ENCODE peak calls at places on chromosomes 1 and 21, in four cellular contexts. D is midbrain, K is RPMI8226, V is PC-3. A is an unnamed sample.

GRCh38 chr1:3003039-3003940 is 18.0 kb upstream of the ACTRT2 start:
- DNase-seq in D (no peak), K (no peak), V (no peak), A (no peak)

GRCh38 chr1:246488674-246489073 is 18.4 kb downstream of the SMYD3 start:
- DNase-seq in D (no peak), K (no peak), V (peak), A (no peak)

GRCh38 chr21:36127250-36127904 is 7.5 kb upstream of the CBR3 start:
- DNase-seq in D (no peak), K (no peak), V (no peak), A (no peak)

GRCh38 chr1:108048311-108049082 is 83.5 kb upstream of the VAV3 start:
- DNase-seq in D (no peak), K (no peak), V (no peak), A (no peak)

GRCh38 chr1:17544951-17545350 is 5.5 kb downstream of the ARHGEF10L start:
- DNase-seq in D (no peak), K (no peak), V (no peak), A (no peak)

GRCh38 chr21:38254970-38255369 is 1.8 kb upstream of the KCNJ15 start:
- DNase-seq in D (no peak), K (no peak), V (peak), A (no peak)

GRCh38 chr1:170853302-170853701 is 82.0 kb upstream of the MROH9 start:
- DNase-seq in D (no peak), K (no peak), V (no peak), A (no peak)

GRCh38 chr1:29679828-29680558 is 443.7 kb downstream of the PTPRU start:
- DNase-seq in D (no peak), K (no peak), V (no peak), A (no peak)

GRCh38 chr1:59880735-59881134 is 45.8 kb downstream of the CYP2J2 start:
- DNase-seq in D (peak), K (no peak), V (no peak), A (no peak)

GRCh38 chr1:168709407-168709891 is 19.6 kb downstream of the DPT start:
- DNase-seq in D (no peak), K (no peak), V (no peak), A (no peak)

GRCh38 chr21:29849735-29850176 is 90.0 kb downstream of the GRIK1 start:
- DNase-seq in D (peak), K (peak), V (peak), A (peak)

GRCh38 chr21:36471254-36471723 is 8.6 kb downstream of the CLDN14 start:
- DNase-seq in D (no peak), K (no peak), V (peak), A (no peak)

A was measured in ELF-1.